ENCODE peak calls at places on chromosome 7, in ten cellular contexts. L, G, U, D, Z, R, V, Q, C and K are unnamed samples.

GRCh38 chr7:127514499-127514898 is 70.9 kb downstream of the GCC1 start:
- DNase-seq in L (no peak), G (peak; percentile 54), U (peak; percentile 39), D (peak; percentile 24), Z (no peak), R (no peak), V (no peak), Q (peak; percentile 29), C (no peak), K (no peak)

GRCh38 chr7:127844707-127845331 is 186.4 kb downstream of the LRRC4 start:
- DNase-seq in L (no peak), G (no peak), U (peak; percentile 61), D (peak; percentile 66), Z (no peak), R (peak; percentile 63), V (no peak), Q (no peak), C (peak; percentile 78), K (no peak)

GRCh38 chr7:55019691-55020480 is 1.1 kb downstream of the EGFR start:
- DNase-seq in L (peak; percentile 66), G (no peak), U (no peak), D (peak; percentile 53), Z (no peak), R (no peak), V (no peak), Q (no peak), C (peak; percentile 78), K (peak; percentile 90)

GRCh38 chr7:292826-293225 is 2.9 kb downstream of the FOXL3 start:
- DNase-seq in L (peak; percentile 8), G (no peak), U (no peak), D (no peak), Z (no peak), R (no peak), V (no peak), Q (no peak), C (no peak), K (no peak)

GRCh38 chr7:826230-826905 is 5.9 kb upstream of the SUN1 start:
- DNase-seq in L (no peak), G (no peak), U (no peak), D (no peak), Z (no peak), R (no peak), V (no peak), Q (no peak), C (peak; percentile 64), K (no peak)

GRCh38 chr7:18541189-18541870 is 45.8 kb downstream of the HDAC9 start:
- DNase-seq in L (peak; percentile 9), G (no peak), U (peak; percentile 32), D (peak; percentile 90), Z (no peak), R (no peak), V (no peak), Q (no peak), C (peak; percentile 64), K (no peak)

GRCh38 chr7:141866974-141867373 is 25.7 kb upstream of the PRSS37 start:
- DNase-seq in L (no peak), G (no peak), U (no peak), D (no peak), Z (no peak), R (no peak), V (no peak), Q (no peak), C (no peak), K (no peak)

GRCh38 chr7:25707733-25708132 is 444.3 kb upstream of the NFE2L3 start:
- DNase-seq in L (no peak), G (no peak), U (peak; percentile 1), D (no peak), Z (no peak), R (no peak), V (no peak), Q (no peak), C (no peak), K (no peak)

GRCh38 chr7:50781371-50781770 is 1.3 kb downstream of the GRB10 start:
- DNase-seq in L (no peak), G (no peak), U (no peak), D (no peak), Z (no peak), R (peak; percentile 18), V (no peak), Q (no peak), C (no peak), K (no peak)

GRCh38 chr7:260441-261281 is 29.3 kb upstream of the FOXL3 start:
- DNase-seq in L (no peak), G (no peak), U (no peak), D (no peak), Z (no peak), R (no peak), V (no peak), Q (no peak), C (no peak), K (no peak)

GRCh38 chr7:665751-666453 is 60.6 kb upstream of the DNAAF5 start:
- DNase-seq in L (peak; percentile 70), G (no peak), U (no peak), D (peak; percentile 11), Z (no peak), R (no peak), V (no peak), Q (no peak), C (peak; percentile 86), K (no peak)

GRCh38 chr7:5780801-5781496 is 514 bp downstream of the RNF216 start:
- DNase-seq in L (no peak), G (peak; percentile 25), U (no peak), D (peak; percentile 38), Z (no peak), R (peak; percentile 11), V (no peak), Q (no peak), C (peak; percentile 76), K (no peak)

GRCh38 chr7:132655071-132655761 is 78.9 kb upstream of the PLXNA4 start:
- DNase-seq in L (no peak), G (no peak), U (no peak), D (peak; percentile 59), Z (no peak), R (peak; percentile 26), V (peak; percentile 65), Q (no peak), C (peak; percentile 70), K (no peak)

GRCh38 chr7:14000247-14000646 is 10.8 kb upstream of the ETV1 start:
- DNase-seq in L (no peak), G (no peak), U (no peak), D (no peak), Z (no peak), R (no peak), V (no peak), Q (no peak), C (no peak), K (no peak)

GRCh38 chr7:67523706-67524105 is 527.1 kb downstream of the TYW1 start:
- DNase-seq in L (no peak), G (no peak), U (no peak), D (no peak), Z (no peak), R (no peak), V (no peak), Q (no peak), C (no peak), K (no peak)

GRCh38 chr7:79060498-79060897 is 393.0 kb downstream of the MAGI2 start:
- DNase-seq in L (no peak), G (no peak), U (no peak), D (no peak), Z (no peak), R (no peak), V (no peak), Q (no peak), C (no peak), K (no peak)

GRCh38 chr7:79064187-79064823 is 389.2 kb downstream of the MAGI2 start:
- DNase-seq in L (no peak), G (no peak), U (peak; percentile 4), D (no peak), Z (no peak), R (no peak), V (no peak), Q (no peak), C (no peak), K (no peak)

GRCh38 chr7:79063019-79063698 is 390.3 kb downstream of the MAGI2 start:
- DNase-seq in L (no peak), G (no peak), U (peak; percentile 58), D (no peak), Z (no peak), R (no peak), V (no peak), Q (no peak), C (no peak), K (no peak)
- TF ChIP-seq CTCF in L (no peak), G (no peak), U (peak; percentile 10), D (no peak), Z (no peak), R (no peak), V (no peak), Q (peak; percentile 52), C (no peak), K (no peak)

GRCh38 chr7:143380646-143381426 is at the start of gene ZYX:
- DNase-seq in L (peak; percentile 96), G (peak; percentile 87), U (peak; percentile 95), D (peak; percentile 95), Z (peak; percentile 96), R (peak; percentile 95), V (peak; percentile 93), Q (peak; percentile 64), C (peak; percentile 98), K (peak; percentile 98)
- TF ChIP-seq POLR2A in L (peak; percentile 87), G (peak; percentile 91), U (peak; percentile 92), D (peak; percentile 93), Z (peak; percentile 51), R (peak; percentile 80), V (no peak), Q (no peak), C (peak; percentile 81), K (peak; percentile 89)

GRCh38 chr7:157228864-157229422 is 90.2 kb downstream of the UBE3C start:
- DNase-seq in L (no peak), G (peak; percentile 53), U (peak; percentile 31), D (no peak), Z (no peak), R (no peak), V (no peak), Q (no peak), C (no peak), K (no peak)
- TF ChIP-seq CTCF in L (no peak), G (peak; percentile 42), U (peak; percentile 45), D (no peak), Z (no peak), R (no peak), V (no peak), Q (peak; percentile 58), C (no peak), K (peak; percentile 22)

GRCh38 chr7:98110249-98111022 is 3.8 kb downstream of the LMTK2 start:
- DNase-seq in L (no peak), G (peak; percentile 39), U (peak; percentile 9), D (peak; percentile 86), Z (no peak), R (no peak), V (no peak), Q (no peak), C (no peak), K (no peak)

GRCh38 chr7:98105942-98106544 is 619 bp upstream of the LMTK2 start:
- DNase-seq in L (no peak), G (no peak), U (no peak), D (no peak), Z (no peak), R (no peak), V (peak; percentile 21), Q (no peak), C (peak; percentile 54), K (no peak)

GRCh38 chr7:98102170-98102569 is 4.5 kb upstream of the LMTK2 start:
- DNase-seq in L (no peak), G (no peak), U (no peak), D (no peak), Z (no peak), R (no peak), V (no peak), Q (no peak), C (no peak), K (no peak)

GRCh38 chr7:98107313-98107691 is 640 bp downstream of the LMTK2 start:
- DNase-seq in L (no peak), G (peak; percentile 19), U (no peak), D (peak; percentile 42), Z (no peak), R (no peak), V (no peak), Q (no peak), C (no peak), K (no peak)

GRCh38 chr7:98106647-98107312 is at the start of gene LMTK2:
- DNase-seq in L (peak; percentile 99), G (peak; percentile 93), U (peak; percentile 86), D (peak; percentile 95), Z (peak; percentile 56), R (peak; percentile 89), V (peak; percentile 95), Q (peak; percentile 73), C (peak; percentile 97), K (peak; percentile 99)
- TF ChIP-seq POLR2A in L (peak; percentile 90), G (peak; percentile 92), U (peak; percentile 73), D (peak; percentile 88), Z (peak; percentile 94), R (peak; percentile 95), V (no peak), Q (peak; percentile 84), C (peak; percentile 94), K (peak; percentile 77)